ENCODE peak calls at places on chromosomes 16 and 17, in eight cellular contexts. V is thoracic aorta; I is activated CD4-positive, CD25-positive, alpha-beta regulatory T cell treated with anti-CD3 and anti-CD28 coated beads, Interleukin-2, amount 50 U/mL, for 16 hours; O is stimulated activated CD4-positive, alpha-beta T cell treated with anti-CD3 and anti-CD28 coated beads, Interleukin-4, amount 100 ng/mL, for 1 hour; T is thyroid gland; R is Jurkat, Clone E6-1; X is coronary artery; U is Daoy. C is an unnamed sample.

GRCh38 chr16:66364117-66364958 is 2.2 kb upstream of the CDH5 start:
- DNase-seq in V (no peak), O (no peak), T (peak), U (no peak), X (no peak), R (no peak), I (no peak), C (no peak)

GRCh38 chr16:65965632-65966031 is 400.9 kb upstream of the CDH5 start:
- DNase-seq in O (no peak), T (no peak), I (no peak), R (no peak), V (no peak), X (no peak), U (no peak), C (no peak)

GRCh38 chr16:46991729-46992704 is 18.5 kb upstream of the DNAJA2 start:
- DNase-seq in U (no peak), R (no peak), V (no peak), I (no peak), O (no peak), T (no peak), X (no peak), C (no peak)

GRCh38 chr16:50440991-50441390 is 72.2 kb upstream of the BRD7 start:
- DNase-seq in U (no peak), R (no peak), O (no peak), V (no peak), T (no peak), I (no peak), X (peak), C (no peak)

GRCh38 chr17:77140878-77141767 is at the start of gene SEC14L1:
- DNase-seq in V (no peak), I (no peak), T (peak), X (peak), R (no peak), O (peak), U (peak), C (no peak)

GRCh38 chr16:75000481-75001081 is 1.8 kb downstream of the ZNRF1 start:
- DNase-seq in R (no peak), U (peak), V (no peak), X (no peak), I (no peak), O (no peak), T (peak), C (no peak)

GRCh38 chr17:15091825-15092224 is 173.3 kb downstream of the PMP22 start:
- DNase-seq in O (no peak), I (no peak), X (no peak), R (no peak), U (peak), T (no peak), V (no peak), C (no peak)

GRCh38 chr16:87420401-87421368 is 28.5 kb downstream of the MAP1LC3B start:
- DNase-seq in X (no peak), U (no peak), T (no peak), I (no peak), R (no peak), O (no peak), V (no peak), C (no peak)

GRCh38 chr17:32755045-32755805 is 121.7 kb downstream of the MYO1D start:
- DNase-seq in T (no peak), U (peak), X (no peak), V (no peak), R (peak), I (no peak), O (no peak), C (peak)

GRCh38 chr17:13104576-13104975 is 86.7 kb upstream of the ELAC2 start:
- DNase-seq in V (no peak), T (no peak), I (no peak), O (no peak), R (no peak), X (no peak), U (no peak), C (no peak)

C was measured in GM12864.